ENCODE peak calls at places on chromosomes 13 and 19, in eight cellular contexts. U, O, J, G, A, W, I and N are unnamed samples.

GRCh38 chr13:84823528-84823927 is 941.3 kb upstream of the SLITRK1 start:
- DNase-seq in I (no peak), U (no peak), A (no peak), G (no peak), O (no peak), W (no peak), J (no peak), N (no peak)

GRCh38 chr19:33194884-33195710 is 967 bp downstream of the LRP3 start:
- DNase-seq in J (no peak), A (peak), I (no peak), W (no peak), G (peak), U (no peak), O (no peak), N (no peak)

GRCh38 chr13:42215578-42216421 is 56.2 kb upstream of the AKAP11 start:
- DNase-seq in J (peak), O (peak), W (peak), A (peak), U (no peak), G (peak), I (no peak), N (peak)

GRCh38 chr13:25659091-25659502 is 287.3 kb downstream of the ATP8A2 start:
- DNase-seq in W (no peak), I (no peak), U (no peak), O (no peak), A (no peak), G (no peak), J (no peak), N (no peak)

GRCh38 chr19:9735986-9736385 is 32.6 kb downstream of the ZNF846 start:
- DNase-seq in U (no peak), I (no peak), A (no peak), W (peak), G (no peak), O (no peak), J (no peak), N (no peak)

GRCh38 chr19:3548594-3548993 is 8.8 kb downstream of the MFSD12 start:
- DNase-seq in O (no peak), U (no peak), A (no peak), G (no peak), I (no peak), J (no peak), W (no peak), N (no peak)

GRCh38 chr19:16361254-16361653 is 36.6 kb downstream of the KLF2 start:
- DNase-seq in I (no peak), U (no peak), G (no peak), J (no peak), A (no peak), W (no peak), O (no peak), N (no peak)

GRCh38 chr13:66407159-66407558 is 823.0 kb downstream of the PCDH9 start:
- DNase-seq in G (no peak), U (no peak), J (no peak), A (no peak), O (no peak), W (no peak), I (no peak), N (no peak)

GRCh38 chr19:296476-297225 is 5.4 kb upstream of the PLPP2 start:
- DNase-seq in G (no peak), U (no peak), W (no peak), A (no peak), I (no peak), J (no peak), O (no peak), N (no peak)

GRCh38 chr19:33376423-33376822 is 2.9 kb downstream of the CEBPG start:
- DNase-seq in I (no peak), G (no peak), J (peak), W (no peak), A (peak), U (no peak), O (no peak), N (peak)

GRCh38 chr19:283395-283794 is 7.8 kb downstream of the PLPP2 start:
- DNase-seq in G (peak), A (no peak), W (peak), I (no peak), O (no peak), U (no peak), J (no peak), N (no peak)

GRCh38 chr19:45668342-45668871 is 386 bp downstream of the GIPR start:
- DNase-seq in A (no peak), O (no peak), J (no peak), I (no peak), G (no peak), W (no peak), U (no peak), N (no peak)

GRCh38 chr19:8352134-8352827 is 9.2 kb upstream of the KANK3 start:
- DNase-seq in A (no peak), O (no peak), I (peak), W (no peak), G (no peak), J (no peak), U (no peak), N (no peak)

GRCh38 chr13:20977394-20977793 is 74.8 kb upstream of the XPO4 start:
- DNase-seq in G (no peak), I (no peak), W (no peak), U (no peak), A (no peak), O (no peak), J (no peak), N (no peak)

GRCh38 chr19:35460608-35461007 is 12.6 kb downstream of the FFAR2 start:
- DNase-seq in I (no peak), U (no peak), A (no peak), W (no peak), J (no peak), O (no peak), G (no peak), N (no peak)

GRCh38 chr19:35461050-35461449 is 13.0 kb downstream of the FFAR2 start:
- DNase-seq in U (no peak), W (no peak), O (no peak), A (no peak), J (no peak), G (no peak), I (no peak), N (no peak)

GRCh38 chr19:35459414-35460082 is 11.5 kb downstream of the FFAR2 start:
- DNase-seq in G (peak), A (peak), U (no peak), O (no peak), W (peak), I (no peak), J (no peak), N (peak)

GRCh38 chr19:35458821-35459391 is 10.8 kb downstream of the FFAR2 start:
- DNase-seq in W (peak), I (no peak), G (no peak), O (peak), A (peak), U (no peak), J (no peak), N (peak)

DNA sequence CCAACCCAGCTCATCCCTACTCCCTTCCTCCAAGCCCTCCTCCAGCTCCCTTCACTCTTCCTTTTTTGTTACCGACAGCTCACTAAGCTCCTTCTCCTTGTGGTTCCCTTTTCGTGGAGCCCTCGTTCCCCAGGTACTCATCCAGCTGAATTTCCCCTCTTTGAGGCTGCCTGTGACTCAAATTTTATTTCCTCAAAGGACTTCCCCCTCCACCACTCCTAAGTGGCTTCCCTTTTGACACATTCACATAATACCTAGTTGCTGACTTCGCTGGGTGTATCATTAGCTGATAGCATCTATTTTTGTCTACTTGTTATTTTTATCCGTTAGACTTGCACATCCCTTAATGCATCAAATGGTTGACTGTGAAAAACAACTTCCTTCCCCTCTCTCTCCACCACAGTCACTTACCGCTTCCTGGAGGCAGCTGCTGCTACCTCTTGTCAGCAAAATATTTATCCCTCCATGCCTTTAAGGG is 14.5 kb downstream of the FFAR2 start:
- DNase-seq in I (no peak), J (no peak), U (no peak), O (peak), G (no peak), A (no peak), W (no peak), N (no peak)
- TF ChIP-seq POLR2AphosphoS5 in I (no peak), J (no peak), U (no peak), O (no peak), G (no peak), A (no peak), W (no peak), N (no peak)

GRCh38 chr19:14561832-14562351 is 10.0 kb downstream of the NDUFB7 start:
- DNase-seq in U (no peak), G (peak), O (no peak), J (no peak), A (no peak), W (no peak), I (no peak), N (no peak)
- H3K9ac ChIP-seq in U (no peak), G (no peak), O (no peak), J (no peak), A (no peak), W (peak), I (no peak), N (no peak)

DNA sequence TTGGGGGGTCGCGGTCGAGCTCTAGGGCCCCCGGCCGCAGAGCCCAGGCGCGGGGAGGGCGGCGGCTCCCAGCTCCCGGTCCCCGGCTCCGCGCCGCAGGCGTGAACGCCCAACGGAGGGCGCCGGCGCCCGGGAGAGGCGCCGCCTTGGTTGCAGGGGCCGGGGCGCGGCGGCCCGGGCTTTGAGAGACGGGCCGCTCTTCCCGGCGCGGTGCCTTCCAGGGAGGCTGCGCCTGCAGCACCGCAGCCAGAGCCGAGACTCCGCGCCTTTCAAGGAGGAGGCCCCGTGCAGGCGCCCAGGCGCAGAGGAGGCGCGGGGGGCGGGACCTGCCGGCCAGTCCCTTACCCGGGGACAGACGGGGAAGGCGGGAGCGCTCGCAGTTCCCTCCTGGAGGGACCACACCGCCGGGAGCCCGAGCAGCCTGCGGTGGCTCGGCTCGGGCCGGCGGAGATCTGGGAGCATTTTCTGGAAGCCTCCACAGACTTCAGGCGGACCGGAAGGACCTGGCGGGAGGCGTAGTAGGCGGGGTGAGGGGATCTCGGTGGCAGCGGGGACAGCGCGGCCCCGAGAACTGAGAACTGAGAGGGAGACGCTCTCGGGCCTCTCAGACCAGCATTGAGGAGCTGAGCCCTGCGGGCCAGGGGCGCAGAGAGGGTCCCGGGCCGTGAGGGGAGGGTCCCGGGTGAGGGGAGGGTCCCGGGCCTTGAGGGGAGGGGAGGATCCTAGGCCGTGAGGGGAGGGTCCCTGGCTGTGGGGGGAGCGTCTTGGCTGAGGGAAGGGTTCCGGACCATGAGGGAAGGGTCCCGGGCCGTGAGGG is 25.5 kb upstream of the MCF2L start:
- DNase-seq in U (no peak), W (no peak), I (no peak), J (no peak), O (no peak), G (peak), A (no peak), N (no peak)
- TF ChIP-seq POLR2AphosphoS5 in U (no peak), W (no peak), I (no peak), J (no peak), O (no peak), G (no peak), A (no peak), N (no peak)

GRCh38 chr13:33862006-33862405 is 44.1 kb downstream of the RFC3 start:
- DNase-seq in O (no peak), A (no peak), U (no peak), I (no peak), W (no peak), G (no peak), J (no peak), N (no peak)
- H3K9ac ChIP-seq in O (no peak), A (no peak), U (no peak), I (no peak), W (no peak), G (no peak), J (no peak), N (no peak)

DNA sequence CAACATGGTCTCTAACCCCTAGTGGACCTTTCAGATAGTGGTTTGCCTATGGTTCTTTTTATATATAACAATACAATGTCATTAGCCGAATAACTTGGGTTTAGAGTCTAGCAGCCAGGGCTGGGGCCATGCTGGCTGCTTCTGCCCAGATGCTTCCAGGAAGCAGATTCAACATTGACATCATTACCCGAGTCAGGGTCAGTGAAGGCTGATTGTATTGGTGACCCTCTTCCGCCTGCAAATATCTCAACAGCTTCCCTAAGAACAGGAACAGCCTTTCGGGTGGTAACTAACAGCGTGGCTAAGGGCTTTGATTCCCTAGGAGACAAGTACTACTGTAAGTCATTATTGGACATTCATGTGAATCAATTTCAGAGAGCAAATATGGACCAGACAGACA is 476.4 kb downstream of the UQCRFS1 start:
- DNase-seq in J (no peak), W (no peak), U (no peak), G (no peak), I (no peak), O (no peak), A (no peak), N (no peak)
- TF ChIP-seq POLR2AphosphoS5 in J (no peak), W (no peak), U (no peak), G (no peak), I (no peak), O (no peak), A (no peak), N (no peak)

GRCh38 chr13:100274942-100275506 is 186.1 kb downstream of the PCCA start:
- DNase-seq in A (peak), I (no peak), U (no peak), W (no peak), O (no peak), J (no peak), G (no peak), N (no peak)
- H3K9ac ChIP-seq in A (no peak), I (no peak), U (no peak), W (no peak), O (no peak), J (no peak), G (no peak), N (no peak)

DNA sequence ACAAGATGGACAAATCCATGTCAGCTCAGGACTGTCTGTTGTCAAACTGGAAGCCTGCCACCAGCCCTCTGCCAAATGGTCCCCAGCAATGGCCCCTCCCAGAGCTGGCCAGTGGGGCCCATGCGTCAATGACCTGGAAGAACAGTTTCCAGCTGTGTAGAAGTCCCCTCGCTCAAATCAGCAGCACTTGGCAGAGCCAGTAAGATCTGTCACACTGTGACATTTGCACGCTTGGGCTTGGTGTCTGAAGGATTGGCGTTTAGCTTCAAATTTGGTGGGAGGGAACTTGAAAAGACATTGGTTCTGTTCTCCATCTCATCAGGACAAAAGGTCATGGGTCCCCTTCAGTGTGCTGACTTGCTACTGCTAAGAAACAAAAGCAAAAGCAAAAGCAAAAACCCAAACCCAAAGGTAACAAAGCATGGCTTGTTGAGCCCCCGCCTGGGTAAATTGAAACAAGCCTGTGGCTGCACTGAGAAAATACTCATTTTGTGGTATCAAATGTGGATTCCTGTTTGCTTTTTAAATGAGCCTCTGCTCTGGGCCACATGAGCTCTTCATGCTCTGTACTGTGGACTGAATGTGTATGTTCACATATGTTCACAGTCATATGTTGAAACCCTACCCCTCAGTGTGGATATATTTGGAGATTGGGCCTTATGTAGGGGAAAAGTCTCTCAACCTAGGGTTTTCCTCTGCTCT is 253.6 kb upstream of the MAB21L1 start:
- DNase-seq in A (no peak), U (no peak), W (no peak), J (no peak), I (no peak), G (no peak), O (peak), N (no peak)
- TF ChIP-seq POLR2AphosphoS5 in A (no peak), U (no peak), W (no peak), J (no peak), I (no peak), G (no peak), O (no peak), N (no peak)